ENCODE peak calls at places on chromosomes 13 and 19, in ten cellular contexts. T is HCT116, S is A549, F is Peyer's patch, D is NB4, P is tibial nerve, A is ovary, C is heart left ventricle, W is H54, G is IMR-90. U is an unnamed sample.
A peak's percentile ranks its signal among the peaks of the same experiment; 100 is the strongest.

GRCh38 chr19:5515737-5516136 is 52.0 kb downstream of the TINCR start:
- DNase-seq in P (no peak), F (no peak), S (peak; percentile 17), T (no peak), W (no peak), D (peak; percentile 18), G (no peak), C (no peak), A (no peak), U (no peak)

GRCh38 chr19:12777217-12778019 is 2.1 kb upstream of the HOOK2 start:
- DNase-seq in G (peak; percentile 68), C (peak; percentile 83), A (peak; percentile 86), T (no peak), F (peak; percentile 86), W (peak; percentile 78), S (peak; percentile 77), D (peak; percentile 82), P (peak; percentile 78), U (peak; percentile 82)

GRCh38 chr13:111281751-111282311 is 38.6 kb upstream of the TEX29 start:
- DNase-seq in S (no peak), P (no peak), T (no peak), W (no peak), A (no peak), D (no peak), C (peak; percentile 54), F (no peak), G (peak; percentile 85), U (no peak)

GRCh38 chr19:10762656-10763055 is 44.8 kb downstream of the DNM2 start:
- DNase-seq in P (no peak), F (peak; percentile 61), T (no peak), C (peak; percentile 66), D (no peak), W (no peak), A (no peak), G (no peak), S (peak; percentile 54), U (no peak)

GRCh38 chr19:13623686-13624405 is 117.6 kb upstream of the CACNA1A start:
- DNase-seq in A (no peak), T (no peak), G (no peak), S (no peak), P (no peak), F (no peak), D (no peak), C (no peak), W (no peak), U (no peak)

GRCh38 chr19:34985249-34986022 is 14.7 kb upstream of the GRAMD1A start:
- DNase-seq in F (no peak), G (peak; percentile 24), T (no peak), A (no peak), P (no peak), D (no peak), C (peak; percentile 76), W (no peak), S (no peak), U (no peak)

GRCh38 chr13:66427330-66427990 is 802.7 kb downstream of the PCDH9 start:
- DNase-seq in S (no peak), C (no peak), A (no peak), D (no peak), W (no peak), T (no peak), P (no peak), G (no peak), F (no peak), U (no peak)

GRCh38 chr19:3556978-3557460 is 367 bp downstream of the MFSD12 start:
- DNase-seq in W (no peak), G (peak; percentile 35), P (no peak), T (no peak), S (no peak), F (peak; percentile 74), C (no peak), D (peak; percentile 55), A (no peak), U (no peak)

GRCh38 chr13:47896111-47896510 is 105.0 kb downstream of the SUCLA2 start:
- DNase-seq in S (no peak), W (no peak), G (no peak), C (no peak), A (no peak), D (no peak), F (no peak), T (no peak), P (no peak), U (no peak)

GRCh38 chr19:47469719-47470118 is 2.0 kb downstream of the SLC8A2 start:
- DNase-seq in C (no peak), P (no peak), A (no peak), T (no peak), D (no peak), G (no peak), S (no peak), F (no peak), W (no peak), U (no peak)

GRCh38 chr19:8611890-8612806 is 1.6 kb upstream of the ADAMTS10 start:
- DNase-seq in S (peak; percentile 94), A (peak; percentile 68), G (peak; percentile 66), F (no peak), D (peak; percentile 74), T (no peak), C (peak; percentile 52), P (peak; percentile 28), W (peak; percentile 83), U (no peak)

GRCh38 chr19:58181902-58182576 is 822 bp upstream of the ZNF274 start:
- DNase-seq in W (peak; percentile 66), A (peak; percentile 25), P (peak; percentile 21), G (no peak), F (no peak), C (peak; percentile 33), D (peak; percentile 77), S (peak; percentile 82), T (no peak), U (peak; percentile 86)

GRCh38 chr13:19601749-19602725 is 31.4 kb upstream of the MPHOSPH8 start:
- DNase-seq in G (peak; percentile 27), P (no peak), A (no peak), W (no peak), D (peak; percentile 81), T (no peak), C (peak; percentile 20), S (peak; percentile 53), F (peak; percentile 61), U (peak; percentile 72)

GRCh38 chr19:56109216-56109615 is 11.9 kb downstream of the ZNF787 start:
- DNase-seq in T (no peak), D (no peak), P (no peak), S (no peak), G (peak; percentile 49), W (no peak), F (no peak), A (no peak), C (no peak), U (peak; percentile 30)

GRCh38 chr19:56106397-56106849 is 14.7 kb downstream of the ZNF787 start:
- DNase-seq in W (no peak), G (no peak), T (no peak), P (no peak), D (no peak), F (no peak), A (no peak), C (no peak), S (no peak), U (no peak)

GRCh38 chr19:56106993-56107392 is 14.1 kb downstream of the ZNF787 start:
- DNase-seq in P (no peak), C (no peak), W (no peak), G (no peak), S (no peak), D (no peak), T (no peak), F (no peak), A (no peak), U (no peak)

GRCh38 chr19:56108447-56109195 is 12.5 kb downstream of the ZNF787 start:
- DNase-seq in A (peak; percentile 74), P (no peak), S (no peak), D (no peak), F (no peak), T (no peak), G (peak; percentile 12), W (no peak), C (no peak), U (no peak)

GRCh38 chr19:56107626-56108351 is 13.3 kb downstream of the ZNF787 start:
- DNase-seq in S (no peak), D (no peak), T (no peak), F (no peak), G (no peak), A (no peak), W (no peak), C (no peak), P (no peak), U (no peak)
- TF ChIP-seq POLR2A in S (no peak), D (no peak), T (no peak), F (no peak), G (no peak), A (no peak), W (no peak), C (no peak), P (no peak), U (no peak)

GRCh38 chr19:38253788-38254187 is 2.4 kb downstream of the PPP1R14A start:
- DNase-seq in D (no peak), W (no peak), P (no peak), S (no peak), C (no peak), A (no peak), T (no peak), F (no peak), G (no peak), U (no peak)

GRCh38 chr19:38252385-38252784 is 3.8 kb downstream of the PPP1R14A start:
- DNase-seq in G (no peak), C (no peak), S (no peak), T (no peak), A (no peak), F (no peak), D (no peak), W (no peak), P (no peak), U (no peak)

GRCh38 chr19:38250821-38251563 is 5.2 kb downstream of the PPP1R14A start:
- DNase-seq in P (peak; percentile 47), G (no peak), A (peak; percentile 96), C (peak; percentile 91), S (no peak), T (no peak), F (peak; percentile 73), W (no peak), D (no peak), U (no peak)

GRCh38 chr19:38251564-38252051 is 4.6 kb downstream of the PPP1R14A start:
- DNase-seq in T (no peak), F (no peak), D (no peak), P (peak; percentile 48), S (no peak), C (peak; percentile 89), A (peak; percentile 68), G (no peak), W (no peak), U (no peak)

GRCh38 chr19:38252935-38253691 is 3.1 kb downstream of the PPP1R14A start:
- DNase-seq in G (no peak), W (no peak), P (no peak), C (peak; percentile 74), A (peak; percentile 61), D (peak; percentile 54), F (no peak), S (no peak), T (no peak), U (no peak)
- TF ChIP-seq POLR2A in G (no peak), W (no peak), P (no peak), C (peak; percentile 50), A (no peak), D (no peak), F (no peak), S (no peak), T (no peak), U (no peak)

GRCh38 chr19:1122021-1122971 is 18.5 kb downstream of the GPX4 start:
- DNase-seq in C (no peak), A (no peak), T (no peak), F (no peak), W (no peak), D (no peak), S (no peak), P (no peak), G (no peak), U (no peak)
- TF ChIP-seq POLR2A in C (no peak), A (no peak), T (no peak), F (no peak), W (no peak), D (no peak), S (no peak), P (no peak), G (no peak), U (no peak)

GRCh38 chr19:1478934-1479707 is at the start of gene C19orf25:
- DNase-seq in S (peak; percentile 93), T (peak; percentile 86), A (peak; percentile 93), D (peak; percentile 91), F (peak; percentile 97), G (peak; percentile 89), W (peak; percentile 98), P (peak; percentile 91), C (peak; percentile 94), U (peak; percentile 96)
- TF ChIP-seq POLR2A in S (peak; percentile 50), T (peak; percentile 83), A (peak; percentile 71), D (peak; percentile 49), F (peak; percentile 57), G (peak; percentile 79), W (peak; percentile 49), P (peak; percentile 66), C (peak; percentile 77), U (peak; percentile 77)